ENCODE peak calls at places on chromosomes 1 and 21, in four cellular contexts. M is H9, U is neuronal stem cell, P is mesenchymal stem cell. V is an unnamed sample.
A peak's percentile ranks its signal among the peaks of the same experiment; 100 is the strongest.

GRCh38 chr1:54052470-54052933 is 502 bp downstream of the TMEM59 start:
- DNase-seq in M (peak; percentile 47), U (peak; percentile 27), P (peak; percentile 85), V (no peak)

GRCh38 chr1:173212952-173213491 is 5.9 kb upstream of the TNFSF4 start:
- DNase-seq in M (no peak), U (no peak), P (no peak), V (no peak)

GRCh38 chr1:225866061-225866844 is 15.9 kb downstream of the TMEM63A start:
- DNase-seq in M (no peak), U (no peak), P (peak; percentile 54), V (no peak)

GRCh38 chr1:207851696-207852095 is 59.2 kb downstream of the CD34 start:
- DNase-seq in M (no peak), U (no peak), P (no peak), V (no peak)

GRCh38 chr1:94106716-94107115 is 14.2 kb downstream of the ABCA4 start:
- DNase-seq in M (no peak), U (no peak), P (no peak), V (peak; percentile 72)

GRCh38 chr1:53892911-53893310 is 1.1 kb upstream of the DIO1 start:
- DNase-seq in M (no peak), U (no peak), P (no peak), V (peak; percentile 18)

GRCh38 chr1:209567788-209568187 is 15.7 kb upstream of the CAMK1G start:
- DNase-seq in M (no peak), U (no peak), P (peak; percentile 49), V (no peak)

GRCh38 chr1:218711884-218712674 is 366.9 kb downstream of the TGFB2 start:
- DNase-seq in M (no peak), U (no peak), P (no peak), V (no peak)

GRCh38 chr21:25535811-25536210 is 71.5 kb downstream of the MRPL39 start:
- DNase-seq in M (no peak), U (no peak), P (no peak), V (no peak)

GRCh38 chr1:179094826-179095225 is 13.0 kb downstream of the TOR3A start:
- DNase-seq in M (no peak), U (no peak), P (no peak), V (peak; percentile 16)

GRCh38 chr1:55981015-55981635 is 598.2 kb downstream of the PLPP3 start:
- DNase-seq in M (no peak), U (no peak), P (no peak), V (peak; percentile 67)

GRCh38 chr1:180157108-180157507 is 2.4 kb downstream of the QSOX1 start:
- DNase-seq in M (no peak), U (no peak), P (peak; percentile 79), V (no peak)

GRCh38 chr1:158706096-158706495 is 5.6 kb upstream of the OR6K2 start:
- DNase-seq in M (no peak), U (no peak), P (no peak), V (no peak)

GRCh38 chr1:17309701-17310640 is 2.0 kb downstream of the PADI4 start:
- DNase-seq in M (no peak), U (no peak), P (no peak), V (no peak)

GRCh38 chr1:70718086-70718630 is 307.1 kb downstream of the CTH start:
- DNase-seq in M (no peak), U (no peak), P (no peak), V (no peak)

GRCh38 chr1:94955767-94956632 is 29.1 kb upstream of the CNN3 start:
- DNase-seq in M (no peak), U (no peak), P (peak; percentile 41), V (no peak)

GRCh38 chr1:215710340-215710971 is 143.4 kb downstream of the KCTD3 start:
- DNase-seq in M (peak; percentile 59), U (peak; percentile 57), P (peak; percentile 56), V (peak; percentile 68)

GRCh38 chr1:207848234-207848633 is 62.7 kb downstream of the CD34 start:
- DNase-seq in M (no peak), U (no peak), P (peak; percentile 75), V (peak; percentile 18)

GRCh38 chr1:119294728-119295127 is 73.9 kb upstream of the HAO2 start:
- DNase-seq in M (peak; percentile 41), U (no peak), P (no peak), V (no peak)

GRCh38 chr1:215568287-215568692 is 1.2 kb downstream of the KCTD3 start:
- DNase-seq in M (no peak), U (peak; percentile 15), P (peak; percentile 69), V (no peak)

GRCh38 chr1:29832471-29832870 is 596.1 kb downstream of the PTPRU start:
- DNase-seq in M (no peak), U (no peak), P (no peak), V (no peak)

GRCh38 chr1:26190373-26190987 is at the start of gene CATSPER4:
- DNase-seq in M (peak; percentile 91), U (peak; percentile 67), P (peak; percentile 10), V (peak; percentile 73)

GRCh38 chr1:52119291-52119690 is 22.6 kb upstream of the ZFYVE9 start:
- DNase-seq in M (no peak), U (no peak), P (no peak), V (peak; percentile 20)
- H3K27ac ChIP-seq in M (no peak overlapping the region), U (no peak overlapping the region), P (no peak overlapping the region), V (peak overlapping the region; percentile 86)

GRCh38 chr1:245153645-245154428 is 948 bp upstream of the KIF26B start:
- DNase-seq in M (peak; percentile 45), U (peak; percentile 26), P (peak; percentile 44), V (no peak)

GRCh38 chr1:245155186-245156040 is 628 bp downstream of the KIF26B start:
- DNase-seq in M (peak; percentile 49), U (peak; percentile 33), P (peak; percentile 74), V (peak; percentile 76)

GRCh38 chr1:245156736-245157505 is 2.1 kb downstream of the KIF26B start:
- DNase-seq in M (peak; percentile 52), U (no peak), P (peak; percentile 34), V (peak; percentile 60)

GRCh38 chr1:245154429-245155185 is at the start of gene KIF26B:
- DNase-seq in M (peak; percentile 52), U (peak; percentile 50), P (peak; percentile 73), V (peak; percentile 47)

GRCh38 chr1:245156041-245156735 is 1.4 kb downstream of the KIF26B start:
- DNase-seq in M (peak; percentile 89), U (peak; percentile 76), P (peak; percentile 80), V (peak; percentile 94)
- H3K9ac ChIP-seq in M (no peak overlapping the region), U (peak overlapping the region; percentile 91), P (peak overlapping the region; percentile 54), V (peak overlapping the region; percentile 81)

GRCh38 chr1:59485949-59486348 is 189.1 kb downstream of the FGGY start:
- DNase-seq in M (no peak), U (no peak), P (no peak), V (peak; percentile 50)
- H4K91ac ChIP-seq in M (no peak overlapping the region), U (no peak overlapping the region), P (no peak overlapping the region), V (no peak overlapping the region)

GRCh38 chr1:231395996-231396385 is 26.1 kb downstream of the EGLN1 start:
- DNase-seq in M (no peak), U (no peak), P (no peak), V (no peak)
- H3K27ac ChIP-seq in M (no peak overlapping the region), U (peak overlapping the region; percentile 18), P (peak overlapping the region; percentile 97), V (peak overlapping the region; percentile 98)

DNA sequence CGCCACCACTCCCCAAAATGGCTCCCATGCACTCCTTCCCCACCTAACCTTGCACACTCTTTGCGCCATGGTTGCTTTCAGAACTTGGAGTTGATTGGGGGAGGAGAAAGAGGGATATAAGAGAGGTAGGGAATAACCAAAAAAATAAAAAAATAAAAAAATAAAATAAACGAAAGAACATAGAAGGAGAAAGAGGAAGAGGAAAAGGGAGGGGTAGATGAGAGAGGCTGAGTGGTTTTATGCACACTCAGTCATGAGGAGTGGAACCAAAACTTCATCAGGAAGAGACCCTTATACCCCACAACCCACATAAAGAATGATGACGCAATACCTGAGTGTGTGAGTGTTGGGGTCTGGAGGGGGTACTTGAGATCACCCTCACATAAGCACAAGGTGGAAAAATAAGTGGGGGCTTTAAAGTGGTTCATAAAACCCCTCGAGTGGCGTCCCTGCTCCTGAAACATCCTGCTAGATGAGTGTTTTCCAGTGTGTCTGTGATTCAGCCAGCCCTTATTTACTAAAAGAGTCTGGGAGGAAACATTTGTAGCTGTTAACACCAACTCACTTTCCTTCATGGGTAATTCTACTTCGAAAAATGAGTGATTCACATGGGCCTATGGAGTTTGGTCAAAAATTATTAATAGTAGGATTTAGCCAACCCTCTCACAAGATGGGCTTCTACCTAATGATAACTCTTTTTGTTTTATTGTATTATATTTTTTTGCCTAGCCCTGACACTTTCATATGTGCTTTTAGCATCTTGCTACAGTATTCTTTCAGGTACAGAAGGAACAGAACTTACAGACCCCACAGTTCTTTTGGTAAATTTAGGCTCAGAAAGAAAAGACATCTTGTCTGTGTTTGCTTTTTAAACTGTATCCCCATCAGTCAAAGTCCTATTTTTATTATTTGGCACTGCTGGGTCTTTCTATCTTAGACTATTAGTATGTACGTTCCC is 5.2 kb downstream of the SLAMF1 start:
- DNase-seq in M (no peak), U (no peak), P (no peak), V (no peak)
- H3K9ac ChIP-seq in M (no peak overlapping the region), U (no peak overlapping the region), P (no peak overlapping the region), V (no peak overlapping the region)

DNA sequence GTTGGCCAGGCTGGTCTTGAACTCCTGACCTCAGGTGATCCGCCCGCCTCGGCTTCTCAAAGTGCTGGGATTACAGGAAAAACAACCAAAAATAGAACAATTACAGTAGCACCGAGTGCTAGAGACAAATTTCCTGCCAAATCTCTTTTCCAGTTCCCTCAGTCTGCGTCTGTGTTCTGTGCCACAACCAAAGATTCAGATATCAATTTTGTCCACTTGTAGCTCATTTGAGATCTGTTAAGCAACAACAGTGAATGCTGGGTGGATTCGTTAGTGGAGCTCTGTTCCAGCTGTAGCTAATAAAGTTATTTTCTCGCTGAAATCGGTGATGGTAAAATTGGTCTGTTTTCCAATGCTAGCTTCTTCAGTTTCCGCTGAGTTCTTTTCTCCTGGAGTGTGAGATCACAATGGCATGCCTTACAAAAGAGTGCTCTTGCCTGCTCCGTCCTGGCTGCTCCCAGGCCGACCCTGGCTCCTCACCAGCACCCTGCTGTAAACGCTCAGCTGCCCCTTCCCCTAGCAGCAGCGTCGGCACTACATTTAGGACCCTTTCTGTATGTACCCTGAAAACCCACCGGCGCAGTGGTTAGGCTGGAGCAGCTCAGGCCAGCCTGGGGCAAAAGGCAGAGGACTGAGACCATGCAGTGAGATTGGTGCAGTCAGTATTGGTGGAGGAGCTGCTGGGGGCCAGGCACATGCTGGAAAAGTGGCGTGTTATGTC is 395.4 kb downstream of the KIF26B start:
- DNase-seq in M (peak; percentile 35), U (no peak), P (no peak), V (no peak)
- H4K91ac ChIP-seq in M (no peak overlapping the region), U (peak overlapping the region; percentile 45), P (no peak overlapping the region), V (no peak overlapping the region)

GRCh38 chr1:200899015-200899386 is 4.3 kb downstream of the INAVA start:
- DNase-seq in M (no peak), U (no peak), P (no peak), V (no peak)
- H3K27ac ChIP-seq in M (no peak overlapping the region), U (no peak overlapping the region), P (no peak overlapping the region), V (peak overlapping the region; percentile 79)

V was measured in trophoblast cell.